ENCODE peak calls at places on chromosomes 3 and 15, in nine cellular contexts. One of them, this sample, is unnamed.

GRCh38 chr15:101326462-101327146 is 31.6 kb upstream of the SNRPA1 start:
- DNase-seq in GM23248: no peak
- DNase-seq in PC-3: no peak
- DNase-seq in GM23338: no peak
- DNase-seq in HCT116: no peak
- DNase-seq in hepatocyte: peak; percentile 2
- DNase-seq in neural progenitor cell: no peak
- DNase-seq in SK-N-SH: no peak
- DNase-seq in MM.1S: no peak
- DNase-seq in this sample: no peak

GRCh38 chr3:32596926-32597369 is 26.3 kb upstream of the DYNC1LI1 start:
- DNase-seq in GM23248: no peak
- DNase-seq in PC-3: no peak
- DNase-seq in GM23338: no peak
- DNase-seq in HCT116: no peak
- DNase-seq in hepatocyte: peak; percentile 42
- DNase-seq in neural progenitor cell: no peak
- DNase-seq in SK-N-SH: no peak
- DNase-seq in MM.1S: no peak
- DNase-seq in this sample: no peak

GRCh38 chr3:122576174-122576940 is 1.1 kb upstream of the PARP15 start:
- DNase-seq in GM23248: peak; percentile 46
- DNase-seq in PC-3: no peak
- DNase-seq in GM23338: no peak
- DNase-seq in HCT116: no peak
- DNase-seq in hepatocyte: no peak
- DNase-seq in neural progenitor cell: no peak
- DNase-seq in SK-N-SH: no peak
- DNase-seq in MM.1S: no peak
- DNase-seq in this sample: peak; percentile 96

GRCh38 chr3:113094514-113094913 is 103.7 kb downstream of the GTPBP8 start:
- DNase-seq in GM23248: no peak
- DNase-seq in PC-3: no peak
- DNase-seq in GM23338: peak; percentile 35
- DNase-seq in HCT116: no peak
- DNase-seq in hepatocyte: no peak
- DNase-seq in neural progenitor cell: peak; percentile 84
- DNase-seq in SK-N-SH: no peak
- DNase-seq in MM.1S: no peak
- DNase-seq in this sample: no peak

GRCh38 chr3:146156801-146157310 is 4.1 kb downstream of the PLOD2 start:
- DNase-seq in GM23248: no peak
- DNase-seq in PC-3: peak; percentile 55
- DNase-seq in GM23338: no peak
- DNase-seq in HCT116: no peak
- DNase-seq in hepatocyte: no peak
- DNase-seq in neural progenitor cell: no peak
- DNase-seq in SK-N-SH: no peak
- DNase-seq in MM.1S: peak; percentile 23
- DNase-seq in this sample: no peak

GRCh38 chr3:11954312-11954934 is 49.8 kb upstream of the SYN2 start:
- DNase-seq in GM23248: no peak
- DNase-seq in PC-3: no peak
- DNase-seq in GM23338: no peak
- DNase-seq in HCT116: no peak
- DNase-seq in hepatocyte: no peak
- DNase-seq in neural progenitor cell: no peak
- DNase-seq in SK-N-SH: peak; percentile 36
- DNase-seq in MM.1S: no peak
- DNase-seq in this sample: no peak

GRCh38 chr15:101156509-101157159 is 95.2 kb downstream of the CHSY1 start:
- DNase-seq in GM23248: no peak
- DNase-seq in PC-3: no peak
- DNase-seq in GM23338: no peak
- DNase-seq in HCT116: no peak
- DNase-seq in hepatocyte: no peak
- DNase-seq in neural progenitor cell: no peak
- DNase-seq in SK-N-SH: no peak
- DNase-seq in MM.1S: no peak
- DNase-seq in this sample: peak; percentile 79

GRCh38 chr15:39427705-39428104 is 153.2 kb upstream of the THBS1 start:
- DNase-seq in GM23248: no peak
- DNase-seq in PC-3: no peak
- DNase-seq in GM23338: no peak
- DNase-seq in HCT116: no peak
- DNase-seq in hepatocyte: no peak
- DNase-seq in neural progenitor cell: no peak
- DNase-seq in SK-N-SH: peak; percentile 53
- DNase-seq in MM.1S: no peak
- DNase-seq in this sample: no peak

GRCh38 chr3:71870966-71871512 is 86.1 kb upstream of the PROK2 start:
- DNase-seq in GM23248: no peak
- DNase-seq in PC-3: no peak
- DNase-seq in GM23338: no peak
- DNase-seq in HCT116: no peak
- DNase-seq in hepatocyte: no peak
- DNase-seq in neural progenitor cell: no peak
- DNase-seq in SK-N-SH: no peak
- DNase-seq in MM.1S: no peak
- DNase-seq in this sample: no peak

GRCh38 chr3:153762411-153763235 is 358.6 kb upstream of the ARHGEF26 start:
- DNase-seq in GM23248: no peak
- DNase-seq in PC-3: no peak
- DNase-seq in GM23338: no peak
- DNase-seq in HCT116: no peak
- DNase-seq in hepatocyte: no peak
- DNase-seq in neural progenitor cell: no peak
- DNase-seq in SK-N-SH: no peak
- DNase-seq in MM.1S: peak; percentile 51
- DNase-seq in this sample: peak; percentile 81

GRCh38 chr3:159364511-159364910 is 562.7 kb downstream of the MFSD1 start:
- DNase-seq in GM23248: no peak
- DNase-seq in PC-3: no peak
- DNase-seq in GM23338: no peak
- DNase-seq in HCT116: no peak
- DNase-seq in hepatocyte: no peak
- DNase-seq in neural progenitor cell: no peak
- DNase-seq in SK-N-SH: no peak
- DNase-seq in MM.1S: no peak
- DNase-seq in this sample: no peak

GRCh38 chr3:195385526-195385925 is 57.3 kb downstream of the ACAP2 start:
- DNase-seq in GM23248: no peak
- DNase-seq in PC-3: peak; percentile 56
- DNase-seq in GM23338: peak; percentile 84
- DNase-seq in HCT116: no peak
- DNase-seq in hepatocyte: no peak
- DNase-seq in neural progenitor cell: peak; percentile 54
- DNase-seq in SK-N-SH: no peak
- DNase-seq in MM.1S: no peak
- DNase-seq in this sample: no peak

GRCh38 chr3:164049836-164050235 is 1028.5 kb downstream of the SI start:
- DNase-seq in GM23248: no peak
- DNase-seq in PC-3: no peak
- DNase-seq in GM23338: no peak
- DNase-seq in HCT116: no peak
- DNase-seq in hepatocyte: no peak
- DNase-seq in neural progenitor cell: no peak
- DNase-seq in SK-N-SH: no peak
- DNase-seq in MM.1S: no peak
- DNase-seq in this sample: no peak

GRCh38 chr3:71132995-71133730 is 450.4 kb downstream of the FOXP1 start:
- DNase-seq in GM23248: no peak
- DNase-seq in PC-3: no peak
- DNase-seq in GM23338: no peak
- DNase-seq in HCT116: no peak
- DNase-seq in hepatocyte: no peak
- DNase-seq in neural progenitor cell: no peak
- DNase-seq in SK-N-SH: no peak
- DNase-seq in MM.1S: no peak
- DNase-seq in this sample: no peak

GRCh38 chr3:169694117-169694516 is 30.6 kb upstream of the MECOM start:
- DNase-seq in GM23248: no peak
- DNase-seq in PC-3: no peak
- DNase-seq in GM23338: peak; percentile 6
- DNase-seq in HCT116: no peak
- DNase-seq in hepatocyte: no peak
- DNase-seq in neural progenitor cell: peak; percentile 35
- DNase-seq in SK-N-SH: no peak
- DNase-seq in MM.1S: no peak
- DNase-seq in this sample: no peak

GRCh38 chr15:91101356-91101920 is 1.4 kb downstream of the SV2B start:
- DNase-seq in GM23248: no peak
- DNase-seq in PC-3: no peak
- DNase-seq in GM23338: no peak
- DNase-seq in HCT116: no peak
- DNase-seq in hepatocyte: no peak
- DNase-seq in neural progenitor cell: no peak
- DNase-seq in SK-N-SH: no peak
- DNase-seq in MM.1S: no peak
- DNase-seq in this sample: no peak

DNA sequence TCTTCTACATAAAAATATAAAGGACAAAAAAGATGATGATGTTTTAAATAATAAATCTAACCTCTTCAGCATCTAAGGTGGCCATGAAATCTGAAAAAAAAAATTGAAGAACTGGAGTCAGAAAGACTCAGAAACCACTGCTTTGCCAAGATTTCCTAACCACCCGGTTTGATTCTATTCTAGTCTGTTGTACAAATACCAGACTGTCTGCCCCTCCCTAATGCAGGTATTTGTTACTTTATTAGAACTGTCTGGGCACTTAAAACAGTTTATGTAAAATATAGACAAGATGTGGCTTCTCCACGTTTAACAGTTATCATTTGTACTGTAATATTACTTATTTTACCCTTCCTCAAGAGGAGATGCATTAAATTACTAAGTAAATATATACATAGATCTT is 48.8 kb downstream of the UACA start:
- DNase-seq in GM23248: peak; percentile 48
- DNase-seq in PC-3: peak; percentile 41
- DNase-seq in GM23338: no peak
- DNase-seq in HCT116: no peak
- DNase-seq in hepatocyte: no peak
- DNase-seq in neural progenitor cell: no peak
- DNase-seq in SK-N-SH: no peak
- DNase-seq in MM.1S: no peak
- DNase-seq in this sample: no peak
- TF ChIP-seq EZH2phosphoT487 in GM23248: no peak
- TF ChIP-seq EZH2phosphoT487 in PC-3: no peak
- TF ChIP-seq EZH2phosphoT487 in GM23338: no peak
- TF ChIP-seq EZH2phosphoT487 in HCT116: no peak
- TF ChIP-seq EZH2phosphoT487 in hepatocyte: no peak
- TF ChIP-seq EZH2phosphoT487 in neural progenitor cell: no peak
- TF ChIP-seq EZH2phosphoT487 in SK-N-SH: no peak
- TF ChIP-seq EZH2phosphoT487 in MM.1S: no peak
- TF ChIP-seq EZH2phosphoT487 in this sample: no peak

DNA sequence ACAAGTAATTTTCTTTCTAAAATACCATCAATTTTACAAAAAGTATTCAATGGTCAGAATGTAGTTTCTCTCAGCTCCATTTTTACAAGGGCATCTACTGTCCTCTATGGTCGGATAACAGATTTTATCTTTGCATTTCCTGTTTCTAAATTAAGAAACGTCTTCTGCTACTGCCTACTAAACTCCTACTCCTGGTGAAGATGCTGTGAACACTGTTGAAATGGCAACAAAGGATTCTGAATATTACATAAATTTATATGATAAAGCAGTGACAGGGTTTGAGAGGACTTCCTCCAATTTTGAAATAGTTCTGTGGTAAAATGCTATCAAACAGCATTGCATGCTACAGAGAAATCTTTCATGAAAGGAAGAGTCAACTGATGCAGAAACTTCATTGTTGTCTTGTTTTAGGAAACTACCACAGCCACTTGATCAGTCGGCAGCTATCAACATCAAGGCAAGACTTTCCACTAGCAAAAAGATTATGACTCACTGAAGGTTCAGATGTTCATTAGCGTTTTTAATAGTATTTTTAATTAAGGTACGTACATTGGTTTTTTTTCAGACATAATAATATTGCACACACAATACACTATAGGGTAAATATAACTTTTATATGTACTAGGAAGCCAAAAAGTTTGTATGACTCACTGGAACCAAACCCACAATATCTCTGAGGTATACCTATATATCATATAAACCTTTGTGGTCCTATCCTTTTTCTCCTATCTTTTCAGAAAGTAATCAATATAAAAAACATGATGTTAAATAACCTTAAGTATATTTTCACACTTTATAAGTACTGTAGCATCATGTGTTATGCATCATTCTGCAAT is 156.1 kb downstream of the STAG1 start:
- DNase-seq in GM23248: no peak
- DNase-seq in PC-3: peak; percentile 23
- DNase-seq in GM23338: no peak
- DNase-seq in HCT116: no peak
- DNase-seq in hepatocyte: no peak
- DNase-seq in neural progenitor cell: no peak
- DNase-seq in SK-N-SH: no peak
- DNase-seq in MM.1S: no peak
- DNase-seq in this sample: no peak
- H3K4me3 ChIP-seq in GM23248: no peak overlapping the region
- H3K4me3 ChIP-seq in PC-3: no peak overlapping the region
- H3K4me3 ChIP-seq in GM23338: no peak overlapping the region
- H3K4me3 ChIP-seq in HCT116: no peak overlapping the region
- H3K4me3 ChIP-seq in hepatocyte: no peak overlapping the region
- H3K4me3 ChIP-seq in neural progenitor cell: no peak overlapping the region
- H3K4me3 ChIP-seq in SK-N-SH: no peak overlapping the region
- H3K4me3 ChIP-seq in MM.1S: no peak overlapping the region
- H3K4me3 ChIP-seq in this sample: no peak overlapping the region

DNA sequence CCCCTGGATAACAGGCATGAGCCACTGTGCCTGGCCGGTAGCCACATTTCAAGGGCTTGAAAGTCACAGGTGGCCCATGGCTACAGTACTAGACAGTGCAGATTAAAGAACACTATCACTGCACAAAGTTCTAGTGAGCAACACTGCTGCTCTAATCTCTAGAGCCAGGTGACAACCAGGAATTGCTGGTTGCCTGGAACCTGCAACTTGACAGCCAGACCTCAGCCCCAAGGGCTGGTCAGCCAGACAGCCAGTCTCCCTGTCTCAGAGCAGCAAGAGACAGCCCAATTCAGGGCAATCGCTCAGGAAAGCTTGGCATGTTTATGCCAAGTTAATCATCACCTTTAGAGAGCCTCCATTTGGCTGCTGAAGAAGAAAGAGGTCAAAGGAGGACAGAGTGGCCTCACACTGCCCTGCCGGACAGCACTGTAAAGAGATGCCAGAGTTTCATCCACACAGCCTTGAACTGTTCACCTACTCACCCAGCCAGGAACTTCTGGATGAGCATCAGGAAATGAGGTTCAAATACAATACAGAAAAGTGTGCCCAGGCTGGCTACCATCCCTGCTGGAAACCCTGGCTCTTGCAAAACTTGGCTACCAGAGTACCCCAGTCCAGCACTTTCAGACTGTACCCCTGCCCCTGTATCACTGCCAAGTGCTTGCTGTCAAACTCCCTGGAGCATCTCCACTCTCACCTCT is 6.0 kb downstream of the CCDC12 start:
- DNase-seq in GM23248: peak; percentile 55
- DNase-seq in PC-3: no peak
- DNase-seq in GM23338: no peak
- DNase-seq in HCT116: no peak
- DNase-seq in hepatocyte: peak; percentile 46
- DNase-seq in neural progenitor cell: no peak
- DNase-seq in SK-N-SH: no peak
- DNase-seq in MM.1S: no peak
- DNase-seq in this sample: no peak
- H3K4me2 ChIP-seq in GM23248: peak overlapping the region; percentile 24
- H3K4me2 ChIP-seq in PC-3: no peak overlapping the region
- H3K4me2 ChIP-seq in GM23338: no peak overlapping the region
- H3K4me2 ChIP-seq in HCT116: no peak overlapping the region
- H3K4me2 ChIP-seq in hepatocyte: peak overlapping the region; percentile 43
- H3K4me2 ChIP-seq in neural progenitor cell: no peak overlapping the region
- H3K4me2 ChIP-seq in SK-N-SH: no peak overlapping the region
- H3K4me2 ChIP-seq in MM.1S: no peak overlapping the region
- H3K4me2 ChIP-seq in this sample: peak overlapping the region; percentile 88

GRCh38 chr3:43856351-43856750 is 165.6 kb downstream of the ABHD5 start:
- DNase-seq in GM23248: no peak
- DNase-seq in PC-3: no peak
- DNase-seq in GM23338: no peak
- DNase-seq in HCT116: no peak
- DNase-seq in hepatocyte: no peak
- DNase-seq in neural progenitor cell: no peak
- DNase-seq in SK-N-SH: no peak
- DNase-seq in MM.1S: no peak
- DNase-seq in this sample: no peak
- TF ChIP-seq EZH2phosphoT487 in GM23248: no peak
- TF ChIP-seq EZH2phosphoT487 in PC-3: no peak
- TF ChIP-seq EZH2phosphoT487 in GM23338: no peak
- TF ChIP-seq EZH2phosphoT487 in HCT116: no peak
- TF ChIP-seq EZH2phosphoT487 in hepatocyte: no peak
- TF ChIP-seq EZH2phosphoT487 in neural progenitor cell: no peak
- TF ChIP-seq EZH2phosphoT487 in SK-N-SH: no peak
- TF ChIP-seq EZH2phosphoT487 in MM.1S: no peak
- TF ChIP-seq EZH2phosphoT487 in this sample: no peak